ENCODE peak calls at places on chromosomes 3 and 15, in seven cellular contexts. O, H, F, R, J, P and U are unnamed samples.

GRCh38 chr3:4417449-4417848 is 49.6 kb downstream of the SUMF1 start:
- DNase-seq in J (peak), F (no peak), R (no peak), O (no peak), H (no peak), P (no peak), U (no peak)

GRCh38 chr3:45272828-45273470 is 46.9 kb upstream of the TMEM158 start:
- DNase-seq in P (no peak), F (no peak), O (no peak), H (no peak), R (no peak), J (no peak), U (no peak)

GRCh38 chr15:83970290-83970890 is 265.2 kb upstream of the GOLGA6L4 start:
- DNase-seq in H (no peak), J (peak), P (no peak), R (peak), O (no peak), F (no peak), U (no peak)

GRCh38 chr3:72340476-72341379 is 507.5 kb downstream of the SHQ1 start:
- DNase-seq in F (no peak), P (no peak), O (no peak), R (no peak), J (peak), H (no peak), U (no peak)

GRCh38 chr3:46297658-46298423 is 55.6 kb downstream of the CCR3 start:
- DNase-seq in O (no peak), F (no peak), P (no peak), H (no peak), R (no peak), J (no peak), U (no peak)

GRCh38 chr3:8020459-8020858 is 481.2 kb upstream of the LMCD1 start:
- DNase-seq in R (no peak), F (no peak), H (no peak), O (no peak), J (no peak), P (no peak), U (no peak)

GRCh38 chr15:43881944-43882343 is 55.1 kb downstream of the WDR76 start:
- DNase-seq in H (no peak), R (no peak), P (no peak), J (peak), O (no peak), F (no peak), U (peak)

GRCh38 chr15:26628879-26629529 is 143.9 kb downstream of the GABRB3 start:
- DNase-seq in R (peak), O (peak), F (peak), J (no peak), H (peak), P (no peak), U (peak)

GRCh38 chr3:32321095-32321835 is 70.4 kb upstream of the CMTM7 start:
- DNase-seq in O (peak), J (peak), R (peak), P (no peak), F (no peak), H (no peak), U (no peak)

GRCh38 chr15:89399390-89400120 is 64.9 kb upstream of the POLG start:
- DNase-seq in F (no peak), H (no peak), J (no peak), O (peak), P (peak), R (no peak), U (no peak)

GRCh38 chr3:42148982-42149432 is 57.9 kb downstream of the TRAK1 start:
- DNase-seq in R (peak), H (peak), J (peak), O (peak), F (no peak), P (no peak), U (no peak)